ENCODE peak calls at places on chromosomes 11 and 22, in eight cellular contexts. G, D, B, Y, K, O, J and N are unnamed samples.

GRCh38 chr11:68076371-68077042 is 37.7 kb downstream of the TCIRG1 start:
- DNase-seq in G (no peak), D (peak), B (no peak), Y (no peak), K (no peak), O (no peak), J (no peak), N (peak)

GRCh38 chr11:119533931-119534694 is 111.1 kb upstream of the THY1 start:
- DNase-seq in G (peak), D (peak), B (peak), Y (peak), K (peak), O (peak), J (peak), N (peak)

GRCh38 chr11:73269353-73270088 is 2.6 kb upstream of the P2RY6 start:
- DNase-seq in G (no peak), D (peak), B (no peak), Y (no peak), K (peak), O (no peak), J (no peak), N (peak)

GRCh38 chr22:23168381-23169031 is 11.8 kb upstream of the BCR start:
- DNase-seq in G (no peak), D (no peak), B (no peak), Y (no peak), K (no peak), O (no peak), J (no peak), N (no peak)

GRCh38 chr22:40534379-40535188 is 101.9 kb downstream of the MRTFA start:
- DNase-seq in G (no peak), D (no peak), B (no peak), Y (no peak), K (peak), O (no peak), J (peak), N (no peak)

GRCh38 chr22:24118689-24119384 is 62.5 kb upstream of the SUSD2 start:
- DNase-seq in G (no peak), D (no peak), B (no peak), Y (no peak), K (no peak), O (no peak), J (no peak), N (no peak)

GRCh38 chr11:72657356-72657755 is 16.9 kb downstream of the PDE2A start:
- DNase-seq in G (no peak), D (no peak), B (no peak), Y (no peak), K (peak), O (no peak), J (no peak), N (peak)

GRCh38 chr22:24521791-24522245 is 26.7 kb downstream of the UPB1 start:
- DNase-seq in G (peak), D (peak), B (peak), Y (peak), K (peak), O (peak), J (peak), N (peak)

GRCh38 chr11:125874556-125875124 is 12.8 kb upstream of the HYLS1 start:
- DNase-seq in G (peak), D (peak), B (peak), Y (peak), K (peak), O (peak), J (peak), N (peak)